ENCODE peak calls at places on chromosomes 16 and 17, in five cellular contexts. X, A, E, Z and B are unnamed samples.

GRCh38 chr17:27553019-27553511 is 77.9 kb upstream of the LGALS9 start:
- DNase-seq in X (no peak), A (no peak), E (no peak), Z (no peak), B (no peak)

GRCh38 chr16:31135535-31136286 is at the start of gene PRSS8:
- DNase-seq in X (no peak), A (no peak), E (no peak), Z (no peak), B (no peak)

GRCh38 chr17:13940858-13941665 is 128.2 kb upstream of the COX10 start:
- DNase-seq in X (no peak), A (peak; percentile 85), E (no peak), Z (no peak), B (no peak)

GRCh38 chr16:1687427-1688316 is 9.6 kb downstream of the JPT2 start:
- DNase-seq in X (no peak), A (no peak), E (no peak), Z (no peak), B (no peak)

GRCh38 chr16:716768-717325 is 1.9 kb downstream of the METRN start:
- DNase-seq in X (no peak), A (no peak), E (no peak), Z (no peak), B (no peak)

GRCh38 chr17:70913086-70913485 is 743.8 kb downstream of the KCNJ2 start:
- DNase-seq in X (no peak), A (no peak), E (no peak), Z (no peak), B (no peak)

GRCh38 chr16:85296859-85297698 is 184.8 kb upstream of the CIBAR2 start:
- DNase-seq in X (peak; percentile 78), A (peak; percentile 18), E (no peak), Z (no peak), B (peak; percentile 73)

GRCh38 chr16:9123871-9124270 is 32.4 kb downstream of the HAPSTR1 start:
- DNase-seq in X (peak; percentile 83), A (no peak), E (peak; percentile 71), Z (no peak), B (no peak)

GRCh38 chr16:49700928-49701685 is 154.8 kb downstream of the ZNF423 start:
- DNase-seq in X (no peak), A (no peak), E (no peak), Z (peak; percentile 22), B (no peak)

GRCh38 chr17:21263351-21263750 is 10.1 kb upstream of the NATD1 start:
- DNase-seq in X (no peak), A (no peak), E (no peak), Z (no peak), B (no peak)

GRCh38 chr17:75088465-75088895 is 726 bp downstream of the SLC16A5 start:
- DNase-seq in X (peak; percentile 62), A (no peak), E (no peak), Z (no peak), B (no peak)
- TF ChIP-seq CTCF in X (no peak), A (no peak), E (no peak), Z (no peak), B (no peak)

GRCh38 chr17:39688945-39689344 is 1.1 kb upstream of the PGAP3 start:
- DNase-seq in X (peak; percentile 8), A (no peak), E (no peak), Z (no peak), B (no peak)

GRCh38 chr17:39687101-39687545 is 734 bp downstream of the PGAP3 start:
- DNase-seq in X (peak; percentile 42), A (no peak), E (no peak), Z (no peak), B (no peak)

GRCh38 chr17:39684369-39685043 is 3.4 kb downstream of the PGAP3 start:
- DNase-seq in X (peak; percentile 20), A (no peak), E (no peak), Z (no peak), B (no peak)

GRCh38 chr17:39688475-39688835 is 598 bp upstream of the PGAP3 start:
- DNase-seq in X (no peak), A (no peak), E (no peak), Z (no peak), B (no peak)

DNA sequence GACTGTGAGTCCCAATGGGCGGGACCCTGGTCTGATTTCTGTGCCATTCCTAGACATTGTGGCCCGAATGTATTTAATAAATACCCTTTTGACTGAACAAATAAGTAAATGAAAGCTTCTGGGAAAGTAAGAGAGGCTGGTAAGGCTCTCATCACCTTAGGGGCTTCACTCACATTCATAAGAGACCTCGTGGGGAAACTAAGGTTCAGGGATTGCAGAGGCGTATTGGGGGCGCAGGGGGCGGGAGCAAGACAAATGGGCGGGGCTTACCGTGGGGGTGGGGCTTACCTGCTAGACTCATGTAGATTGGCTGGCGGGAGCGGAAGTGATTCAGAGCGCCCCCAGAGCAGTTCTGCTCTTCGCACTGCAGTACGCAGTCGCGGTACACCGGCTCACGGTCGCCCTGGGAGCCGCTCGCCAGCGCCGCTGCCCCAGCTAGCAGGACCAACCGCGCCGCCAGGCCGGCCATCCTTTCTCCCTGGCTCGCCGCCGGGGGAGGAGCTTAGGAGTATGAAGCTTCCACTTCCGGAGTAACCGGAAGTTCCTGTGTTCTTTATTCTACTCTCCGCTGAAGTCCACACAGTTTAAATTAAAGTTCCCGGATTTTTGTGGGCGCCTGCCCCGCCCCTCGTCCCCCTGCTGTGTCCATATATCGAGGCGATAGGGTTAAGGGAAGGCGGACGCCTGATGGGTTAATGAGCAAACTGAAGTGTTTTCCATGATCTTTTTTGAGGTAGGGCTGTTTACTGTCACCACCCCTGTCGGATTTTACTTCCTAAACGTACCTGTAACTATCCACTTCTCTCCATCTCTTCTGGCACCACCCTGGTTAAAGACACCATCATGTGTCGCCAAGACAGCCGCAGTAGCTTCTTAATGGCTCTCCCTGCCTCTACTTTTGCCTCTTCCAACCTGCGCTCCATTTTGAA is at the start of gene PGAP3:
- DNase-seq in X (peak; percentile 95), A (peak; percentile 87), E (peak; percentile 92), Z (peak; percentile 88), B (peak; percentile 81)
- TF ChIP-seq CTCF in X (no peak), A (peak; percentile 18), E (no peak), Z (no peak), B (no peak)

GRCh38 chr17:64084940-64085649 is 44.8 kb downstream of the ERN1 start:
- DNase-seq in X (no peak), A (no peak), E (no peak), Z (no peak), B (no peak)
- TF ChIP-seq CTCF in X (no peak), A (no peak), E (no peak), Z (no peak), B (no peak)

GRCh38 chr16:70018254-70018653 is 67.1 kb downstream of the CLEC18A start:
- DNase-seq in X (no peak), A (no peak), E (no peak), Z (no peak), B (no peak)
- TF ChIP-seq CTCF in X (no peak), A (peak; percentile 46), E (no peak), Z (no peak), B (peak; percentile 23)

DNA sequence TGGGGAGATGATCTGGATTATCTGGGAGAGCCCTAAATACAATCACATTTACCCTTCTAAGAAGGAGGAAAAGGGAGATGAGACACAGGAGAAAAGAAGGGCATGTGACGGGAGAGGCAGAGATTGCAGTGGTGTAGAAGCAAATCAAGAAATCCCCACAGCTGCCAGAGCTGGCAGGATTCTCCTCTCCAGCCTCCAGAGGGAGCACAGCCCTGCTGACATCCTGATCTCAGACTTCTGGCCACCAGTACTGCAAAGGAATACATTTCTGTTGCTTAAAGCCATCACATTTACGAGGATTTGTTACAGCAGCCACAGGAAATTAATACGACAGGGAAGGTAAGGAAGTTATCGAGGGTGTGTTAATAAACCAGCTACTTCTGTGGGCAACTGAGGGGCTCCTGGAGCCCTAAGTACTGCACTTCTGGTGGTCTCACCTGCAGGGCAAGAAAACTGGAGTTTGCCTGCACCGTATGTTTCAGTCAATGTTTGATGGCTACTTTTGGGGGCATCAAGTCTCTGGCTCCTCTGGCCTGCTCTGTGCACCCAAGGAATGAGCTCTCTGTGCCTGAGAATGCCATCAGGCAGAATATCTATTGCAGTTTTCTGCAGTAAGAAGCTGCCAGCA is 22.9 kb upstream of the CDH13 start:
- DNase-seq in X (peak; percentile 69), A (peak; percentile 68), E (no peak), Z (no peak), B (peak; percentile 50)
- TF ChIP-seq CTCF in X (peak; percentile 71), A (peak; percentile 79), E (peak; percentile 20), Z (peak; percentile 22), B (peak; percentile 21)

DNA sequence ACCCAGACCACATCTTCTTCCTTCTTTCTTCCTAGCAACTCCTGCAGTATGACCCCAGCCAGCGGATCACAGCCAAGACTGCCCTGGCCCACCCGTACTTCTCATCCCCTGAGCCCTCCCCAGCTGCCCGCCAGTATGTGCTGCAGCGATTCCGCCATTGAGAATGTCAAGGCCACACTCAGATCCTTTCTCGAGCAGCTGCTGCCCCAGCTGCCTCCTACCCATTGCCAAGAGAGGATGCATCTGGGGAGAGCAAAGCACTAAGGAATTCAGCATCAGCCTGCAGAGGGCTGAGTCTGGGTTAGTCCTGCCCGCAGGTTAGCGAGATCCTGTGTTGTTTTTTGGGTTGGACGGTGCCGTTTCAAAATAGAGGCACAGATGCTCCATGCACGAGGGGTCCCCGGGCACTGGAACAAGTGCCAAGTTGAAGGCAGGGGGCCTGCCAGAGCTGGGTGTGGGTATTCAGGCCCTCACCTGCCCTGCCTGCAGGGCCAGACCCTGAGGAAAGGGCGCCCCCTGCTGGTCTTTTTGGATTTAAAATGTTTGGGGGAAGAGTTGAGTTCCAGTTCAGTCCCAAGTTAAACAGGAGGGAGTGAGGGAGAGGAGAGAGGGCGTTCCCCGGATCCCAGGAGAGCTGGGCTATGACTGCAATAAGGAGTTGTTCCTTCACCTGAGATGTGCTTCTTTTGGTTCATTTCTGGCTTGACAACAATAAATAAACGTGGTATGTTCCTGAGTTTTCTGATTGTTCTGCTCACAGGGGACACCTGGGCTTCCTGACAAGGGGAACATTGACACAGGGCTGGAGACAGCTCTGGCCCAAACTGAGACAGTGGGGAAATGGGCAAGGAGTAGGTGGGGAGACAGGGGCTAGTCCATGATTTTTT is 4.9 kb downstream of the CDK3 start:
- DNase-seq in X (peak; percentile 84), A (peak; percentile 47), E (peak; percentile 85), Z (peak; percentile 89), B (peak; percentile 89)
- TF ChIP-seq CTCF in X (peak; percentile 77), A (peak; percentile 97), E (peak; percentile 45), Z (peak; percentile 93), B (peak; percentile 94)

DNA sequence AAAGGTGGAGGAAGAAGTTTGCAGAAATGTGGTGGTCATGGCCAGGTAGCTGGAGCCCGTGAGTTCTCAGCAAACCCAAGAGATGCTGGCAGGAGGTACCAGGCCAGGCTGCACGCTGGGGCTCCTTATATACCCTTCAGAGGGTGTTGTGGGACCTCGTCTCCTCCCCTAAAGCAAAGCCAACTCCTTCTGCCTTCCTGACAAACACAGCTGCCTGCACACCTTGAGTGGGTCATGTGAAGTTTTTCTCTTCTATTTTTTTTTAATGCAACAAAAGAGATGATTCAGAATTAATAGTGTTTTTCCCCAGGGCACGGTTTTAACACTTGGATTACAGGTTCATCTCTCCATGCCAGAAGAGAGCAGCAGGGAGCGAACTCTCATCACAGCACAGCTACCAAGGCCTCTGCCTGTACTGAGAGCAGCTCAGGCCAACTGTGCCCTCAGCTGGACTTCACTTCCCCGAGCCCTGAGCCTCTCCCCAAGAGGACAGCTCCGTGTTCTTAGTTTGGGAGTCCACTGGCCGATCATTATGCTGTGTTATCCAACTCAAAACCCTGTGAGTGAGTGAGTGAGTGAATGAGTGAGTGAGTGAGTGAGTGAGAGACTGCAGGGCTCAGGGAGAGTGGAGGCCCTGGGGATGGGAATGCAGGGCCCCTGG is at the start of gene KRT15:
- DNase-seq in X (peak; percentile 15), A (peak; percentile 68), E (no peak), Z (no peak), B (no peak)
- TF ChIP-seq CTCF in X (no peak), A (no peak), E (no peak), Z (no peak), B (no peak)